ENCODE peak calls at places on chromosomes 13 and 19, in five cellular contexts. D is IMR-90, O is mesenchymal stem cell, U is H1, A is neuronal stem cell. Q is an unnamed sample.

GRCh38 chr13:113472355-113473025 is 18.0 kb downstream of the DCUN1D2 start:
- DNase-seq in O (no peak), A (no peak), U (no peak), D (no peak), Q (no peak)

GRCh38 chr19:11798391-11799296 is at the start of gene ZNF491:
- DNase-seq in O (peak), D (peak), U (peak), A (peak), Q (peak)

GRCh38 chr13:30125422-30126073 is 181.8 kb downstream of the KATNAL1 start:
- DNase-seq in U (no peak), D (peak), O (peak), A (no peak), Q (no peak)

GRCh38 chr19:4566402-4567051 is 7.0 kb upstream of the SEMA6B start:
- DNase-seq in A (no peak), U (no peak), O (no peak), D (no peak), Q (no peak)

GRCh38 chr13:99900960-99901359 is 70.6 kb downstream of the ZIC5 start:
- DNase-seq in U (no peak), O (no peak), D (no peak), A (no peak), Q (no peak)

GRCh38 chr19:29812080-29812880 is 489 bp downstream of the CCNE1 start:
- DNase-seq in U (no peak), A (peak), O (no peak), D (no peak), Q (no peak)

GRCh38 chr19:58570770-58571574 is 2.2 kb downstream of the MZF1 start:
- DNase-seq in D (no peak), A (no peak), U (no peak), O (no peak), Q (no peak)

GRCh38 chr19:46764817-46765291 is 18.6 kb upstream of the STRN4 start:
- DNase-seq in A (no peak), D (no peak), O (no peak), U (no peak), Q (no peak)

GRCh38 chr13:110523838-110524237 is 37.7 kb downstream of the RAB20 start:
- DNase-seq in D (no peak), U (no peak), A (no peak), O (no peak), Q (no peak)

GRCh38 chr13:73216381-73216831 is 157.6 kb downstream of the KLF5 start:
- DNase-seq in U (no peak), A (no peak), D (no peak), O (no peak), Q (no peak)
- H3K4me3 ChIP-seq in U (no peak), A (no peak), D (no peak), O (no peak), Q (no peak)

DNA sequence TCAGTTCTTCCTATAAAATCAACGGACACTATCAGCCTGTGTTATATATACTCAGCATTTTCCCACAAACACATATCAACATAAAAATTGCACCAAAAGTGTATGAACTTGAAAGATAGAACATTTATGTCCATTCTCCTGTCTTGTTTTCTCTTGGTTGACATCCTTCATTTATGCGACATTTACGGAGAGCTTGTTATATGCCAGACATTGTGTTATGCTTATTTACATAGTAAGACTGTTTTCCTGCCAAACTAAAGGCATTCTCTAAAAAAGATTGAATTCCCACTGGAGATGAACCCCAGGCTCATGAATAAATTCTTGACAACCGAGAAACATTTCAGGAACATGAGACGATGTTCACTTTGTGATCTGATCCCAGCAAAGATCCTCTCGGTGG is 131.0 kb downstream of the RAP2A start:
- DNase-seq in D (no peak), U (no peak), A (no peak), O (no peak), Q (no peak)
- H2BK15ac ChIP-seq in D (no peak), U (no peak), A (no peak), O (no peak), Q (no peak)

DNA sequence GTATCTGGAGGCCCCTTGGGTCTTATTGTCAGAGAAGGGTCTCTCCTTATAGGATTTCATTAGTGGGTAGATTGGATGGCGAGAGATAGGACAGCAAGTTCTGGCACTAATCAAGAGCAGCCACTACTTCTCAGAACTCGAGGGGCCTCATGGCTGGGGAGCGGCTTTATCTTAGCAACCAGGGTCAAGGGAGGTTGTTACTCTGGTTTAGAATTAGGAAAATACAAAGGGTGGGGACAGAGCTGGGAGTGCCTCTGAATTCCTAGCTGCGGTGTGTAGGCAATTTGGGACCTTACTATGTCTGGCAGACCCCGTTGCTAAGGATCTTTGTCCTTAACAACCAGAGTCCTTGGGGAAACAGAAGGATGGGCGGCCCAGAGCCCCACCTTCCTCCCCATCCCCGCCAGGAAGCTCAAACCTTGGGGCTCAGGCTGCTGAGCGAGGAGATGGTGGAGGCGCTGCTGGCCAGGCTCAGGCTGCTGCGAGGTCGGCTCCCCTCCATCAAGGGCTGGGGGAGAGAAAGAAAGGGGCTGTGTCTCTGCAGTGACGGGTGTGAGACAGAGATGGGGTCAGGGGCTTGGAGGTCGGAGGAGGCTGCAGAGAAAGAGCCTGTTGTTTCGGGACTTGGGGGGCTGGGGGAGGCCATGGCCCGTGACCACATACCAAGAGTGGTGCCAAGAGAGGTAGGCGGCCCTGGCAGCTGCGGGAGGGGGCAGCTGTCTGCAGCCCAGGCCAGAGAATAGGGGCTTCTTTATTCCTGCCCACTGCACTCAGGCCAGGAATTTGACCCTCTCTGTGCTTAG is 1.1 kb downstream of the PLEKHA4 start:
- DNase-seq in A (no peak), D (no peak), O (no peak), U (no peak), Q (no peak)
- H3K4me3 ChIP-seq in A (no peak), D (peak), O (no peak), U (peak), Q (no peak)

DNA sequence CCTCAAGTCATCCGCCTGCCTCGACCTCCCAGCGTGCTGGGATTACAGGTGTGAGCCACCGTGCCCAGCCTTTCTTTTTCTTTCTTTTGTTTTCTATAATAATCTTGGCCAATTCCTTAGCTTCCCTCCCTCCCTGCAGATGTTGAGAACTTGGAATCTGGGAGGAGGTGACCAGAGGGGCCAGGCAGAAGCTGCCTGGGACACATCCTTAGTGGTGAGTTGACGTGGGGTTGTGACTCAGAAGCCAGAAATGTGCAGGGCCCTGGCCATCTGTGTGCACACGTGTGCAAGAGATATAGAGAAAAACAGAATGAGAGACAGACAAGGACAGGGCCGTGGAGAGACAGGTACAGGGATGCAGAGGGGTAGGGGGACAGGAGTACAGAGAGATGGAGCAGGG is 154.3 kb downstream of the SIPA1L3 start:
- DNase-seq in U (no peak), A (no peak), D (peak), O (peak), Q (no peak)
- H2BK15ac ChIP-seq in U (no peak), A (no peak), D (peak), O (no peak), Q (no peak)

GRCh38 chr13:48536851-48537250 is 4.0 kb upstream of the RCBTB2 start:
- DNase-seq in A (no peak), D (no peak), O (no peak), U (no peak), Q (no peak)
- H3K4me3 ChIP-seq in A (no peak), D (no peak), O (no peak), U (no peak), Q (no peak)

GRCh38 chr13:98171806-98172569 is 5.1 kb downstream of the RNF113B start:
- DNase-seq in O (peak), A (no peak), U (no peak), D (peak), Q (peak)
- H2BK15ac ChIP-seq in O (peak), A (no peak), U (no peak), D (peak), Q (no peak)

GRCh38 chr13:106474906-106475305 is 60.6 kb downstream of the EFNB2 start:
- DNase-seq in A (no peak), U (no peak), D (no peak), O (no peak), Q (peak)

GRCh38 chr13:106473174-106473573 is 62.3 kb downstream of the EFNB2 start:
- DNase-seq in A (no peak), O (no peak), U (no peak), D (no peak), Q (peak)

GRCh38 chr13:106472621-106473020 is 62.8 kb downstream of the EFNB2 start:
- DNase-seq in O (no peak), U (no peak), D (no peak), A (no peak), Q (peak)

GRCh38 chr13:106468948-106469590 is 66.4 kb downstream of the EFNB2 start:
- DNase-seq in D (no peak), U (no peak), O (no peak), A (no peak), Q (peak)

GRCh38 chr13:106471957-106472543 is 63.4 kb downstream of the EFNB2 start:
- DNase-seq in U (peak), A (peak), D (peak), O (peak), Q (peak)
- H3K4me3 ChIP-seq in U (no peak), A (no peak), D (peak), O (peak), Q (no peak)

GRCh38 chr19:51331193-51331592 is 10.7 kb downstream of the VSIG10L start:
- DNase-seq in A (no peak), O (no peak), D (no peak), U (no peak), Q (no peak)
- H2BK15ac ChIP-seq in A (no peak), O (no peak), D (no peak), U (no peak), Q (no peak)

DNA sequence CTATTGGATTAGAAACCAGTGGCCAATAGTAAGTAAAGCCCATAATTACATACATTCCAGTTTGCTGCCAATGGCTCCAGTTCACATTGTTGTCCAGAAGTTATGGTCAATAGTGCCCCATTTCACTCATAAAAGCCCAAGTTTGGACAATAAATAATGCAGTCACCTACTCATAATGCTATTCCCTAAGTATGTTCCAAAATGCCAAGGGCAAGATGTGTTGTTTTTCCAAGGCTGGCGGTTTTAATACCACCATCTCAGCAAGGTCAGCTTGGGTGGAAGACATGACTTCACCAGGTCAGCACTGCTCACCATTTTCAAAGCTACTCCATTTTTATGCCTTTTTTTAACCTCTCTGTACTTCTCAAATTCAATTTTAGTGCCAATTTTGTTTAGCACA is 32.7 kb downstream of the KCTD12 start:
- DNase-seq in D (no peak), O (no peak), U (no peak), A (no peak), Q (no peak)
- H3K4me3 ChIP-seq in D (no peak), O (no peak), U (no peak), A (no peak), Q (no peak)